ENCODE peak calls at places on chromosomes 7 and 10, in four cellular contexts. Y, E, Q and F are unnamed samples.

GRCh38 chr10:103693070-103693811 is 162.1 kb downstream of the SH3PXD2A start:
- DNase-seq in Q (no peak), Y (no peak), E (no peak), F (peak; percentile 76)

GRCh38 chr7:145082366-145083240 is 246.8 kb upstream of the TPK1 start:
- DNase-seq in Y (no peak), E (no peak), Q (no peak), F (no peak)

GRCh38 chr7:140902305-140902953 is 22.3 kb downstream of the BRAF start:
- DNase-seq in Q (no peak), E (no peak), Y (peak; percentile 48), F (no peak)

GRCh38 chr7:109873296-109873695 is 1217.6 kb upstream of the LRRN3 start:
- DNase-seq in E (no peak), Y (no peak), Q (no peak), F (no peak)

GRCh38 chr7:157410831-157411556 is 74.2 kb downstream of the DNAJB6 start:
- DNase-seq in E (no peak), Q (no peak), Y (no peak), F (no peak)

GRCh38 chr10:48526371-48526821 is 78.5 kb downstream of the ARHGAP22 start:
- DNase-seq in Q (no peak), Y (no peak), E (no peak), F (no peak)

GRCh38 chr10:42755028-42755451 is 27.6 kb upstream of the BMS1 start:
- DNase-seq in Y (no peak), E (peak; percentile 65), Q (no peak), F (no peak)

GRCh38 chr10:96025566-96025965 is 17.8 kb upstream of the CCNJ start:
- DNase-seq in E (no peak), Y (no peak), Q (no peak), F (peak; percentile 36)

GRCh38 chr7:124351950-124352349 is 319.1 kb upstream of the TMEM229A start:
- DNase-seq in E (peak; percentile 14), Y (no peak), Q (no peak), F (no peak)

GRCh38 chr7:28037220-28038010 is 143.2 kb downstream of the JAZF1 start:
- DNase-seq in Y (peak; percentile 55), E (no peak), Q (no peak), F (peak; percentile 79)

GRCh38 chr10:78559514-78560392 is 509.0 kb upstream of the ZMIZ1 start:
- DNase-seq in Y (no peak), Q (no peak), E (no peak), F (no peak)

GRCh38 chr10:124827474-124827873 is 25.9 kb downstream of the ABRAXAS2 start:
- DNase-seq in E (peak; percentile 45), Y (no peak), Q (no peak), F (peak; percentile 13)

GRCh38 chr7:1679966-1680730 is 10.1 kb downstream of the ELFN1 start:
- DNase-seq in Y (no peak), E (peak; percentile 20), Q (no peak), F (no peak)

GRCh38 chr7:80127412-80128150 is 7.0 kb upstream of the GNAI1 start:
- DNase-seq in E (no peak), Y (no peak), Q (peak; percentile 38), F (no peak)

GRCh38 chr10:96448558-96448957 is 65.2 kb downstream of the TLL2 start:
- DNase-seq in Q (no peak), Y (no peak), E (no peak), F (no peak)

GRCh38 chr7:43535031-43535451 is 47.9 kb upstream of the STK17A start:
- DNase-seq in Q (no peak), E (no peak), Y (no peak), F (no peak)

GRCh38 chr10:418894-419293 is 270.6 kb downstream of the DIP2C start:
- DNase-seq in E (no peak), Q (no peak), Y (no peak), F (no peak)

GRCh38 chr7:103951311-103951710 is 38.1 kb downstream of the RELN start:
- DNase-seq in Y (no peak), Q (no peak), E (no peak), F (no peak)

GRCh38 chr7:99975782-99976521 is at the start of gene AZGP1:
- DNase-seq in E (no peak), Y (no peak), Q (no peak), F (no peak)

GRCh38 chr7:139417478-139417877 is 57.8 kb downstream of the LUC7L2 start:
- DNase-seq in Q (no peak), E (no peak), Y (no peak), F (no peak)

GRCh38 chr7:82443801-82444219 is 233 bp upstream of the CACNA2D1 start:
- DNase-seq in Y (no peak), Q (no peak), E (peak; percentile 97), F (no peak)

GRCh38 chr10:129963831-129964501 is at the start of gene EBF3:
- DNase-seq in Y (no peak), Q (no peak), E (peak; percentile 88), F (peak; percentile 43)

GRCh38 chr10:93198401-93199175 is 124.9 kb downstream of the CYP26A1 start:
- DNase-seq in E (no peak), Y (no peak), Q (no peak), F (no peak)

GRCh38 chr10:43395571-43396060 is 13.4 kb downstream of the HNRNPF start:
- DNase-seq in Y (no peak), E (peak; percentile 58), Q (no peak), F (peak; percentile 58)

GRCh38 chr7:24907311-24907886 is 72.6 kb downstream of the OSBPL3 start:
- DNase-seq in E (no peak), Y (peak; percentile 44), Q (no peak), F (peak; percentile 27)
- TF ChIP-seq NRF1 in E (no peak), Y (no peak), Q (no peak), F (no peak)

GRCh38 chr10:88919041-88919440 is 33.5 kb downstream of the ACTA2 start:
- DNase-seq in Q (no peak), E (no peak), Y (no peak), F (no peak)

GRCh38 chr10:88922041-88922440 is 30.5 kb downstream of the ACTA2 start:
- DNase-seq in Q (no peak), Y (no peak), E (no peak), F (no peak)

GRCh38 chr10:88920198-88920597 is 32.4 kb downstream of the ACTA2 start:
- DNase-seq in E (no peak), Q (no peak), Y (no peak), F (no peak)

GRCh38 chr10:88923525-88923924 is 29.0 kb downstream of the ACTA2 start:
- DNase-seq in E (no peak), Q (no peak), Y (no peak), F (no peak)

DNA sequence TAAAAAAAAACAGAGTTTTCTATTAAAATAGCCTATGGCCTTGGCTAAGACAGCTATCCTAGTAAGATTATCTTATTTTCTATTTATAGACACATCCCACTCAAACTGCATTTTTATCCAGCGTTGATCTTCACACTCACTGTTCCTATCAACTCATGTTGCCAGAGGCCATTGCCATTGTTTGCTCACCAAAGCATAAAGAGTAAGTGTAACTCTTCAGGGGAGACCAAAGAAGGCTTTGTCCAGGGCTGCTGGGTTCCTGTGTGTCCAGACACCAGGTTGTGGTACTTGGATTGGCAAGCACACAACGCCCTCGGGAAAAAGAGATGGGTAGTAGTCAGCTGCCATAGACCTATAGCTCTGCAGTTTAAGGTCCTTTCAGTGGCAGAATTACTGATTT is 31.4 kb downstream of the ACTA2 start:
- DNase-seq in Q (no peak), E (no peak), Y (no peak), F (no peak)
- TF ChIP-seq NRF1 in Q (no peak), E (no peak), Y (no peak), F (no peak)

GRCh38 chr10:89262331-89263020 is 10.9 kb upstream of the LIPA start:
- DNase-seq in E (no peak), Y (no peak), Q (no peak), F (no peak)
- TF ChIP-seq NRF1 in E (no peak), Y (no peak), Q (no peak), F (no peak)

GRCh38 chr10:55233505-55233904 is 432.5 kb upstream of the PCDH15 start:
- DNase-seq in Y (peak; percentile 5), Q (no peak), E (no peak), F (no peak)

GRCh38 chr10:55233090-55233489 is 432.1 kb upstream of the PCDH15 start:
- DNase-seq in E (no peak), Q (no peak), Y (no peak), F (no peak)

GRCh38 chr10:55232553-55232952 is 431.5 kb upstream of the PCDH15 start:
- DNase-seq in Q (no peak), E (no peak), Y (no peak), F (no peak)

GRCh38 chr10:55242544-55242943 is 441.5 kb upstream of the PCDH15 start:
- DNase-seq in E (no peak), Q (no peak), Y (no peak), F (no peak)

GRCh38 chr10:55237462-55237861 is 436.4 kb upstream of the PCDH15 start:
- DNase-seq in Y (no peak), E (no peak), Q (no peak), F (no peak)
- TF ChIP-seq NRF1 in Y (no peak), E (no peak), Q (no peak), F (no peak)

DNA sequence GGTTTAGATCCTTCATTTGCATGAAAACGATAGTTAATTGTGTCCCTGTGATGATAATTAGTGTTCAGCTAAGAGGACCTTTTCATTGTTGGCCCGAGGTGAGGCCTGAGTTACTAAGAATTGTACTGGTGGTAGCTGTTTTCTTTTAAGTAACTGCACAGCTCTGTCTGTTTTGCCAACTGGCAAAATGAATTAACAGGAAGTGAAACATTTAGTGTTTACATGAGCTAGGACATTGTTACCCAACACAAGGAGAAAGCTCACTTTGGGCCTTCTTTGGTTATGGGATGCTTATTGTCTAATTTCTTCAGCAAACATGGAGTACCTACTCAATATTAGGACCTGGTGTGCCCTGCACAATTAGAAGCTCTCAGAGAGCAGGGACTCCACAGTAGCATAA is 764.6 kb downstream of the LRMDA start:
- DNase-seq in E (no peak), Y (no peak), Q (no peak), F (no peak)
- TF ChIP-seq NRF1 in E (no peak), Y (no peak), Q (no peak), F (no peak)

GRCh38 chr10:1602037-1602471 is 135.3 kb downstream of the ADARB2 start:
- DNase-seq in Y (no peak), E (no peak), Q (no peak), F (no peak)

GRCh38 chr10:1598393-1599153 is 138.8 kb downstream of the ADARB2 start:
- DNase-seq in Y (no peak), E (no peak), Q (no peak), F (no peak)

GRCh38 chr10:1603181-1603580 is 134.1 kb downstream of the ADARB2 start:
- DNase-seq in E (no peak), Q (no peak), Y (no peak), F (no peak)

GRCh38 chr10:1601371-1601906 is 135.9 kb downstream of the ADARB2 start:
- DNase-seq in E (no peak), Q (no peak), Y (no peak), F (no peak)

GRCh38 chr10:1600861-1601260 is 136.5 kb downstream of the ADARB2 start:
- DNase-seq in Q (no peak), E (no peak), Y (no peak), F (no peak)
- TF ChIP-seq NRF1 in Q (no peak), E (no peak), Y (no peak), F (no peak)

GRCh38 chr10:9824546-9825164 is 1193.0 kb upstream of the CELF2 start:
- DNase-seq in Q (no peak), Y (no peak), E (no peak), F (no peak)
- TF ChIP-seq NRF1 in Q (no peak), Y (no peak), E (no peak), F (no peak)